ENCODE peak calls at places on chromosomes 11 and 22, in seven cellular contexts. M is WTC11, H is thoracic aorta, I is vagina, K is heart left ventricle, Q is endothelial cell, P is BE2C. R is an unnamed sample.
A peak's percentile ranks its signal among the peaks of the same experiment; 100 is the strongest.

GRCh38 chr11:976431-977160 is 50.9 kb downstream of the AP2A2 start:
- DNase-seq in M (no peak), H (no peak), I (no peak), K (no peak), Q (no peak), P (no peak), R (no peak)

GRCh38 chr11:64331569-64332371 is 8.2 kb upstream of the CCDC88B start:
- DNase-seq in M (peak; percentile 65), H (no peak), I (no peak), K (peak; percentile 71), Q (peak; percentile 51), P (peak; percentile 49), R (peak; percentile 97)

GRCh38 chr22:45603631-45604030 is 68.0 kb upstream of the ATXN10 start:
- DNase-seq in M (no peak), H (no peak), I (no peak), K (no peak), Q (no peak), P (no peak), R (no peak)

GRCh38 chr11:1179641-1180040 is 21.9 kb downstream of the MUC5AC start:
- DNase-seq in M (no peak), H (no peak), I (no peak), K (no peak), Q (no peak), P (no peak), R (peak; percentile 37)

GRCh38 chr22:17087176-17088131 is 2.7 kb downstream of the IL17RA start:
- DNase-seq in M (no peak), H (no peak), I (no peak), K (peak; percentile 2), Q (no peak), P (no peak), R (no peak)

GRCh38 chr11:69567951-69568808 is 72.8 kb upstream of the CCND1 start:
- DNase-seq in M (no peak), H (no peak), I (peak; percentile 54), K (no peak), Q (no peak), P (no peak), R (no peak)

GRCh38 chr11:33557201-33557600 is 143.4 kb downstream of the C11orf91 start:
- DNase-seq in M (no peak), H (no peak), I (no peak), K (no peak), Q (no peak), P (no peak), R (no peak)

GRCh38 chr11:66081505-66081904 is 11.4 kb downstream of the PACS1 start:
- DNase-seq in M (no peak), H (no peak), I (no peak), K (peak; percentile 63), Q (peak; percentile 36), P (no peak), R (peak; percentile 79)

GRCh38 chr11:72127923-72128322 is 7.6 kb upstream of the FOLR3 start:
- DNase-seq in M (no peak), H (no peak), I (no peak), K (no peak), Q (no peak), P (no peak), R (no peak)

GRCh38 chr11:33868646-33869461 is 23.0 kb downstream of the LMO2 start:
- DNase-seq in M (peak; percentile 42), H (no peak), I (peak; percentile 75), K (no peak), Q (peak; percentile 21), P (no peak), R (no peak)

GRCh38 chr11:12285106-12285505 is 92.3 kb upstream of the PARVA start:
- DNase-seq in M (no peak), H (no peak), I (peak; percentile 78), K (no peak), Q (peak; percentile 0), P (no peak), R (no peak)

GRCh38 chr11:63813035-63813562 is at the start of gene SPINDOC:
- DNase-seq in M (peak; percentile 75), H (no peak), I (no peak), K (peak; percentile 88), Q (peak; percentile 77), P (peak; percentile 75), R (no peak)

GRCh38 chr11:134272381-134273316 is 3.5 kb upstream of the GLB1L3 start:
- DNase-seq in M (peak; percentile 77), H (no peak), I (peak; percentile 40), K (no peak), Q (no peak), P (no peak), R (no peak)

GRCh38 chr22:29231971-29232959 is 26.6 kb downstream of the EMID1 start:
- DNase-seq in M (no peak), H (no peak), I (no peak), K (peak; percentile 39), Q (no peak), P (no peak), R (peak; percentile 42)

GRCh38 chr11:126307706-126308105 is 3.8 kb downstream of the DCPS start:
- DNase-seq in M (peak; percentile 55), H (no peak), I (no peak), K (no peak), Q (peak; percentile 57), P (peak; percentile 60), R (no peak)

GRCh38 chr11:48172818-48173609 is 43.6 kb upstream of the OR4B1 start:
- DNase-seq in M (peak; percentile 87), H (no peak), I (no peak), K (peak; percentile 69), Q (peak; percentile 76), P (peak; percentile 55), R (peak; percentile 49)
- TF ChIP-seq CTCF in M (peak; percentile 81), H (peak; percentile 84), I (peak; percentile 63), K (peak; percentile 79), Q (peak; percentile 83), P (peak; percentile 88), R (peak; percentile 85)

DNA sequence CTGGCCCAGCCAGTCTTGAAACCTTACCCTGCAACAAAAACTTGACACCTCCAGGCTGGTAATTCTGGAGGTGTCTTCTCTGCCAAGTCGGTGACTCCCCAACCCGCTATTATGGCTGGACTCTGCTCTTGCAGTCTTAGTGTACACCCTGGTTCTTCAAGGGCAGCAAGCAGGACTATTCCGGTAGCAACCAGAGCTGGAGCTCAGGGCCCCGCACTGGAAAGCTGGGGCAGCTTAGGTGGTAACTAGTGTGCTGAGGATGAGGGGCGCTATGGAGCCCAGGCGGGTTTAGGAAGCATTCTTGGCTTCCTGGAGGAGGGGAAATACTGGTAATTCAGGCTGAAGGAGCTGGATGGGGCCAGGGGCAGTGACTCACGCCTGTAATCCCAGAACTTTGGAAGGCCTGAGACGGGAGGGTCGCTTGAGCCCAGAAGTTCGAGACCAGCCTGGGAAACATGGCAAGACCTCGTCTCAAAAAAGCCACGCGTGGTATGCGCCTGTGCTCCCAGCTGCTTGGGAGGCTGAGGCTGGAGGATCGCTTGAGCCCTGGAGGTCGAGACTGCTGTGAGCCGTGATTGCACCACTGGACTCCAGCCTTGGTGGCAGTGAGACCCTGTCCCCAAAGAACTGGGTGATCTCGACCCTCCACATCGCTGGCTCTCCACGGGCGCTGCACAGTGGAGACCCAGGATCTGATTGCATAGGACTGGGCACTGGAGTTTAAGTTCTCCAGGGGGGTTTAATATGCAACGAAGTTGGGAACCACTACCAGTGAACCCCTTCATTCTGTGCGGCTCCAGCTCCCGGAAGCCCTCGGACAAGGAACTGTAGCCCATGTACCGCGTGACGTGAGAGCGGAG is 10.6 kb upstream of the AIFM3 start:
- DNase-seq in M (peak; percentile 61), H (no peak), I (no peak), K (no peak), Q (no peak), P (no peak), R (no peak)
- TF ChIP-seq CTCF in M (no peak), H (no peak), I (no peak), K (no peak), Q (no peak), P (no peak), R (no peak)

GRCh38 chr11:100687032-100687629 is at the start of gene ARHGAP42:
- DNase-seq in M (peak; percentile 92), H (no peak), I (peak; percentile 88), K (peak; percentile 84), Q (peak; percentile 65), P (peak; percentile 78), R (no peak)

GRCh38 chr11:100689141-100689540 is 2.1 kb downstream of the ARHGAP42 start:
- DNase-seq in M (no peak), H (no peak), I (no peak), K (no peak), Q (no peak), P (no peak), R (no peak)

GRCh38 chr11:100684101-100685065 is 2.7 kb upstream of the ARHGAP42 start:
- DNase-seq in M (no peak), H (no peak), I (no peak), K (no peak), Q (no peak), P (no peak), R (no peak)

GRCh38 chr11:100686476-100686875 is 612 bp upstream of the ARHGAP42 start:
- DNase-seq in M (no peak), H (no peak), I (no peak), K (no peak), Q (no peak), P (no peak), R (no peak)

DNA sequence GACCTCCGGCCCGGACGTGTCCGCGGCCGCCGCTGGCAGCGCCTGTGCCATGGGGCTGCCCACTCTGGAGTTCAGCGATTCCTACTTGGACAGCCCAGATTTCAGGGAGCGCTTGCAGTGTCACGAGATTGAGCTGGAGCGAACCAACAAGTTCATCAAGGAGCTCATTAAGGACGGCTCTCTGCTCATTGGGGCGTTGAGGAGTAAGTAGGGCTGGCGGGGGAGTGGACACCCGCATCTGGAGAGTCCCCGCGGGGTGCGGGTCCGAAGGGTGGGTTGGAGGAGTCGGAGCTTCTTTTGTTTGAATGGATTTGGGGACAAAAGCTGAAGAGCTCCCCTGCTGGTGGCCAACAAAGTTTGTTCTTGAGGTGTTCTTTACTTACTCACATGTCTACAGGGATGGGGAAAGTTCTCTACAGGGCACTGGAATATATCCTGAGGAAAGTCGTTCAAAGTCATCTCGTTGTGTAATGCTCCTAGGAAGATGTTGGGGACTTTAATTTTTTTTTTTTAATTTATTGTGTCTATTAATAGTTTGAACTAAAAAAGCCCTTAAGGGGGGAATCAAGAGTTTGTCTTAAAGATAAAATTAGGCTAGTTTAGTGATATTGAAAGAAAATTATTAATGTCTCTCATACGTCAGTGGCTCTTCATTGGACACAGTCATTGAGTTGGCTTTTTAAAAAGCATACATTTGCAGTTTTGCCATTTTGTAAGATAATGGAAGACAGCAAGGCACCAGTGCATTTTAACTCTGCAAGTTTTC is 725 bp downstream of the ARHGAP42 start:
- DNase-seq in M (peak; percentile 72), H (no peak), I (peak; percentile 86), K (peak; percentile 57), Q (peak; percentile 66), P (peak; percentile 67), R (no peak)
- TF ChIP-seq CTCF in M (peak; percentile 44), H (peak; percentile 64), I (peak; percentile 54), K (peak; percentile 46), Q (peak; percentile 65), P (peak; percentile 83), R (peak; percentile 29)

GRCh38 chr11:118653684-118654390 is 25.6 kb downstream of the TREH start:
- DNase-seq in M (no peak), H (no peak), I (no peak), K (no peak), Q (no peak), P (no peak), R (no peak)

GRCh38 chr11:118656563-118657165 is 22.8 kb downstream of the TREH start:
- DNase-seq in M (no peak), H (no peak), I (no peak), K (no peak), Q (no peak), P (no peak), R (no peak)

GRCh38 chr11:118657709-118658108 is 21.7 kb downstream of the TREH start:
- DNase-seq in M (no peak), H (no peak), I (no peak), K (no peak), Q (no peak), P (no peak), R (no peak)

GRCh38 chr11:118657238-118657637 is 22.2 kb downstream of the TREH start:
- DNase-seq in M (no peak), H (no peak), I (no peak), K (no peak), Q (no peak), P (no peak), R (no peak)

GRCh38 chr11:118655486-118656190 is 23.8 kb downstream of the TREH start:
- DNase-seq in M (no peak), H (no peak), I (no peak), K (no peak), Q (no peak), P (no peak), R (no peak)
- TF ChIP-seq CTCF in M (no peak), H (no peak), I (no peak), K (no peak), Q (no peak), P (no peak), R (no peak)

R was measured in CD14-positive monocyte.